ENCODE peak calls at places on chromosomes 12 and 14, in four cellular contexts. I, V, X and W are unnamed samples.

GRCh38 chr12:24759155-24759554 is 189.7 kb downstream of the BCAT1 start:
- DNase-seq in I (no peak), V (no peak), X (no peak), W (no peak)

GRCh38 chr12:130858084-130858483 is 13.8 kb upstream of the RAN start:
- DNase-seq in I (no peak), V (no peak), X (no peak), W (no peak)

GRCh38 chr12:131831635-131832041 is 3.4 kb downstream of the MMP17 start:
- DNase-seq in I (peak; percentile 58), V (no peak), X (peak; percentile 81), W (no peak)

GRCh38 chr12:19411234-19412221 is 27.8 kb upstream of the AEBP2 start:
- DNase-seq in I (no peak), V (no peak), X (no peak), W (no peak)

GRCh38 chr14:41062826-41063225 is 543.9 kb upstream of the LRFN5 start:
- DNase-seq in I (no peak), V (no peak), X (no peak), W (peak; percentile 56)

GRCh38 chr14:61188936-61189808 is 92.0 kb downstream of the TMEM30B start:
- DNase-seq in I (no peak), V (no peak), X (peak; percentile 77), W (peak; percentile 90)

GRCh38 chr14:21634840-21635239 is at the start of gene OR10G2:
- DNase-seq in I (no peak), V (no peak), X (no peak), W (no peak)

GRCh38 chr14:55782166-55782565 is 202.2 kb downstream of the KTN1 start:
- DNase-seq in I (no peak), V (no peak), X (no peak), W (no peak)

GRCh38 chr12:93521225-93521854 is 51.1 kb upstream of the SOCS2 start:
- DNase-seq in I (no peak), V (no peak), X (no peak), W (no peak)

GRCh38 chr12:47017901-47018479 is 61.4 kb upstream of the PCED1B start:
- DNase-seq in I (no peak), V (no peak), X (no peak), W (no peak)

GRCh38 chr14:64758025-64758521 is 53.8 kb downstream of the PLEKHG3 start:
- DNase-seq in I (no peak), V (no peak), X (peak; percentile 54), W (peak; percentile 83)

GRCh38 chr14:77979666-77980351 is 179.9 kb downstream of the ADCK1 start:
- DNase-seq in I (no peak), V (no peak), X (no peak), W (peak; percentile 50)